ENCODE peak calls at places on chromosomes 4 and X, in ten cellular contexts. J is head of caudate nucleus, C is kidney tubule cell, P is GM13977, G is LHCN-M2, T is H9, W is astrocyte of the spinal cord, Z is RWPE1, I is NCI-H1436, X is progenitor cell of endocrine pancreas. E is an unnamed sample.

GRCh38 chr4:143225167-143225566 is 40.5 kb downstream of the USP38 start:
- DNase-seq in I (no peak), T (no peak), Z (no peak), W (no peak), C (no peak), P (no peak), J (no peak), X (no peak), G (no peak), E (no peak)

GRCh38 chrX:14073561-14073960 is 43.9 kb upstream of the GEMIN8 start:
- DNase-seq in X (no peak), W (peak; percentile 36), T (no peak), J (no peak), Z (no peak), P (no peak), I (no peak), C (no peak), G (no peak), E (no peak)

GRCh38 chrX:136629084-136629750 is 18.7 kb upstream of the CD40LG start:
- DNase-seq in C (no peak), I (no peak), X (no peak), T (no peak), P (no peak), J (no peak), W (no peak), G (no peak), Z (no peak), E (no peak)

GRCh38 chrX:136325377-136325776 is 24.6 kb downstream of the ADGRG4 start:
- DNase-seq in T (no peak), W (no peak), J (no peak), I (no peak), P (no peak), X (no peak), C (no peak), Z (no peak), G (no peak), E (no peak)

GRCh38 chrX:50081282-50081955 is 119.4 kb downstream of the AKAP4 start:
- DNase-seq in G (peak; percentile 18), T (peak; percentile 34), Z (no peak), I (no peak), W (peak; percentile 3), X (no peak), P (no peak), J (peak; percentile 28), C (peak; percentile 47), E (peak; percentile 36)

GRCh38 chr4:150078996-150079581 is 844 bp downstream of the DCLK2 start:
- DNase-seq in C (peak; percentile 63), P (peak; percentile 57), X (peak; percentile 17), T (peak; percentile 61), G (peak; percentile 42), J (no peak), W (peak; percentile 43), Z (peak; percentile 17), I (peak; percentile 18), E (peak; percentile 52)

GRCh38 chrX:153708415-153708814 is 15.8 kb downstream of the BCAP31 start:
- DNase-seq in I (peak; percentile 29), J (peak; percentile 73), T (peak; percentile 78), X (peak; percentile 56), G (peak; percentile 67), W (peak; percentile 77), Z (peak; percentile 68), P (no peak), C (peak; percentile 94), E (peak; percentile 78)

GRCh38 chr4:10108818-10109783 is 7.5 kb downstream of the WDR1 start:
- DNase-seq in T (no peak), P (no peak), C (peak; percentile 89), W (no peak), X (no peak), J (no peak), G (peak; percentile 46), Z (peak; percentile 65), I (no peak), E (no peak)